ENCODE peak calls at places on chromosome 6, in nine cellular contexts. P, I, S, F, V, G, J, Q and X are unnamed samples.

GRCh38 chr6:162489406-162489976 is 238.1 kb downstream of the PRKN start:
- DNase-seq in P (no peak), I (no peak), S (no peak), F (no peak), V (no peak), G (no peak), J (no peak), Q (no peak), X (no peak)

GRCh38 chr6:18343741-18344140 is 43.4 kb upstream of the RNF144B start:
- DNase-seq in P (no peak), I (no peak), S (no peak), F (no peak), V (peak), G (no peak), J (no peak), Q (no peak), X (no peak)

GRCh38 chr6:153167026-153167891 is 36.2 kb upstream of the RGS17 start:
- DNase-seq in P (no peak), I (no peak), S (peak), F (no peak), V (peak), G (no peak), J (peak), Q (no peak), X (no peak)

GRCh38 chr6:128365520-128366160 is 154.8 kb downstream of the PTPRK start:
- DNase-seq in P (no peak), I (no peak), S (no peak), F (no peak), V (peak), G (no peak), J (no peak), Q (no peak), X (no peak)

GRCh38 chr6:73418081-73418741 is 23.6 kb downstream of the DDX43 start:
- DNase-seq in P (no peak), I (no peak), S (no peak), F (no peak), V (no peak), G (no peak), J (no peak), Q (no peak), X (no peak)

GRCh38 chr6:153096792-153097191 is 34.3 kb downstream of the RGS17 start:
- DNase-seq in P (no peak), I (no peak), S (no peak), F (no peak), V (peak), G (no peak), J (no peak), Q (no peak), X (no peak)

GRCh38 chr6:53311586-53311935 is 37.2 kb downstream of the ELOVL5 start:
- DNase-seq in P (no peak), I (no peak), S (peak), F (no peak), V (no peak), G (no peak), J (no peak), Q (no peak), X (no peak)

GRCh38 chr6:39043776-39044175 is 4.8 kb upstream of the GLP1R start:
- DNase-seq in P (no peak), I (no peak), S (no peak), F (no peak), V (no peak), G (no peak), J (no peak), Q (no peak), X (no peak)

GRCh38 chr6:156080371-156080770 is 624.7 kb upstream of the NOX3 start:
- DNase-seq in P (no peak), I (no peak), S (no peak), F (no peak), V (peak), G (no peak), J (no peak), Q (no peak), X (no peak)

GRCh38 chr6:148432405-148433195 is 90.0 kb downstream of the SASH1 start:
- DNase-seq in P (no peak), I (no peak), S (no peak), F (no peak), V (no peak), G (no peak), J (no peak), Q (no peak), X (no peak)

GRCh38 chr6:53411451-53411850 is 62.7 kb upstream of the ELOVL5 start:
- DNase-seq in P (no peak), I (no peak), S (peak), F (no peak), V (peak), G (no peak), J (no peak), Q (no peak), X (no peak)